ENCODE peak calls at places on chromosomes 1 and 21, in eight cellular contexts. R is bronchial epithelial cell, G is GM06990, B is esophagus squamous epithelium, P is nephron progenitor cell, I is epithelial cell of esophagus, Z is stomach, X is hepatocyte. S is an unnamed sample.

GRCh38 chr1:18645172-18646090 is 14.8 kb downstream of the PAX7 start:
- DNase-seq in R (no peak), G (no peak), B (no peak), P (no peak), I (no peak), Z (no peak), X (no peak), S (no peak)

GRCh38 chr1:182786223-182787001 is 3.2 kb upstream of the NPL start:
- DNase-seq in R (peak), G (no peak), B (no peak), P (peak), I (peak), Z (peak), X (peak), S (peak)

GRCh38 chr1:221868894-221869293 is 127.0 kb upstream of the DUSP10 start:
- DNase-seq in R (peak), G (no peak), B (no peak), P (no peak), I (peak), Z (no peak), X (no peak), S (no peak)

GRCh38 chr1:191709215-191709614 is 449.0 kb upstream of the RGS18 start:
- DNase-seq in R (no peak), G (no peak), B (no peak), P (no peak), I (no peak), Z (no peak), X (no peak), S (no peak)

GRCh38 chr1:214380418-214380817 is 99.5 kb downstream of the SMYD2 start:
- DNase-seq in R (no peak), G (no peak), B (no peak), P (peak), I (no peak), Z (no peak), X (peak), S (no peak)

GRCh38 chr21:30072496-30072895 is 94.1 kb downstream of the CLDN17 start:
- DNase-seq in R (peak), G (no peak), B (no peak), P (peak), I (peak), Z (peak), X (peak), S (no peak)

GRCh38 chr1:118986291-118986838 is 1.8 kb downstream of the TBX15 start:
- DNase-seq in R (no peak), G (no peak), B (no peak), P (no peak), I (no peak), Z (no peak), X (no peak), S (peak)

GRCh38 chr1:98253145-98253544 is 332.3 kb upstream of the DPYD start:
- DNase-seq in R (no peak), G (no peak), B (no peak), P (no peak), I (no peak), Z (no peak), X (no peak), S (no peak)

GRCh38 chr1:21318714-21319159 is 28.5 kb upstream of the ECE1 start:
- DNase-seq in R (no peak), G (no peak), B (no peak), P (peak), I (no peak), Z (peak), X (peak), S (no peak)

GRCh38 chr1:154841384-154841783 is 28.7 kb downstream of the KCNN3 start:
- DNase-seq in R (no peak), G (no peak), B (no peak), P (no peak), I (no peak), Z (no peak), X (no peak), S (no peak)

GRCh38 chr1:229844675-229845074 is 218.6 kb downstream of the URB2 start:
- DNase-seq in R (no peak), G (no peak), B (no peak), P (no peak), I (peak), Z (peak), X (peak), S (no peak)

GRCh38 chr1:15837931-15838330 is 9.6 kb upstream of the SPEN start:
- DNase-seq in R (no peak), G (no peak), B (no peak), P (no peak), I (no peak), Z (no peak), X (no peak), S (no peak)

GRCh38 chr1:222375656-222376055 is 172.2 kb downstream of the HHIPL2 start:
- DNase-seq in R (no peak), G (no peak), B (no peak), P (no peak), I (no peak), Z (no peak), X (no peak), S (no peak)

GRCh38 chr21:44932366-44933181 is 7.3 kb upstream of the SLX9 start:
- DNase-seq in R (no peak), G (peak), B (no peak), P (peak), I (peak), Z (no peak), X (peak), S (peak)

GRCh38 chr1:93567255-93567918 is 114.2 kb downstream of the BCAR3 start:
- DNase-seq in R (peak), G (no peak), B (no peak), P (no peak), I (peak), Z (no peak), X (peak), S (no peak)

GRCh38 chr1:28395181-28395580 is 25.6 kb downstream of the PHACTR4 start:
- DNase-seq in R (peak), G (no peak), B (no peak), P (no peak), I (no peak), Z (no peak), X (no peak), S (no peak)

GRCh38 chr1:93671090-93671743 is 10.4 kb downstream of the BCAR3 start:
- DNase-seq in R (no peak), G (no peak), B (no peak), P (no peak), I (no peak), Z (no peak), X (no peak), S (no peak)

GRCh38 chr1:39902121-39902807 is 547 bp upstream of the MYCL start:
- DNase-seq in R (peak), G (no peak), B (no peak), P (peak), I (peak), Z (peak), X (peak), S (peak)

GRCh38 chr21:36839123-36839522 is 127.3 kb downstream of the HLCS start:
- DNase-seq in R (no peak), G (no peak), B (no peak), P (no peak), I (no peak), Z (no peak), X (no peak), S (no peak)

GRCh38 chr1:116910379-116911165 is 856 bp downstream of the PTGFRN start:
- DNase-seq in R (no peak), G (peak), B (no peak), P (peak), I (peak), Z (peak), X (peak), S (peak)

GRCh38 chr1:64090436-64090835 is 113.0 kb upstream of the UBE2U start:
- DNase-seq in R (no peak), G (no peak), B (no peak), P (no peak), I (no peak), Z (no peak), X (no peak), S (no peak)

GRCh38 chr1:154943649-154944421 is 7.3 kb upstream of the PMVK start:
- DNase-seq in R (peak), G (peak), B (no peak), P (peak), I (peak), Z (peak), X (peak), S (peak)

GRCh38 chr1:240663160-240663879 is 51.4 kb upstream of the GREM2 start:
- DNase-seq in R (no peak), G (no peak), B (no peak), P (no peak), I (no peak), Z (no peak), X (no peak), S (no peak)

GRCh38 chr1:46681333-46682034 is 9.8 kb downstream of the TEX38 start:
- DNase-seq in R (no peak), G (no peak), B (no peak), P (no peak), I (no peak), Z (no peak), X (no peak), S (no peak)

GRCh38 chr1:235918032-235918431 is 51.3 kb upstream of the LYST start:
- DNase-seq in R (no peak), G (no peak), B (no peak), P (no peak), I (no peak), Z (no peak), X (no peak), S (no peak)

GRCh38 chr1:64856564-64856963 is 109.8 kb downstream of the JAK1 start:
- DNase-seq in R (no peak), G (no peak), B (no peak), P (no peak), I (peak), Z (no peak), X (no peak), S (no peak)

GRCh38 chr21:40587786-40588353 is 259.1 kb downstream of the DSCAM start:
- DNase-seq in R (no peak), G (no peak), B (no peak), P (no peak), I (peak), Z (no peak), X (no peak), S (no peak)

GRCh38 chr1:11749203-11749689 is 12.7 kb upstream of the C1orf167 start:
- DNase-seq in R (peak), G (peak), B (no peak), P (no peak), I (peak), Z (peak), X (peak), S (peak)

GRCh38 chr1:111205724-111206070 is 5.3 kb upstream of the DENND2D start:
- DNase-seq in R (peak), G (peak), B (no peak), P (no peak), I (peak), Z (no peak), X (no peak), S (no peak)

GRCh38 chr1:153919879-153920852 is 2.6 kb downstream of the GATAD2B start:
- DNase-seq in R (peak), G (no peak), B (no peak), P (no peak), I (peak), Z (no peak), X (no peak), S (peak)

GRCh38 chr1:226061793-226062557 is 541 bp upstream of the H3-3A start:
- DNase-seq in R (peak), G (peak), B (no peak), P (peak), I (peak), Z (peak), X (peak), S (no peak)

GRCh38 chr1:68470388-68470970 is 20.7 kb upstream of the RPE65 start:
- DNase-seq in R (no peak), G (no peak), B (no peak), P (no peak), I (peak), Z (no peak), X (peak), S (no peak)

GRCh38 chr1:64171797-64172281 is 31.6 kb upstream of the UBE2U start:
- DNase-seq in R (peak), G (peak), B (no peak), P (no peak), I (peak), Z (no peak), X (peak), S (no peak)

GRCh38 chr1:209869242-209870149 is 41.7 kb downstream of the UTP25 start:
- DNase-seq in R (no peak), G (no peak), B (no peak), P (no peak), I (no peak), Z (no peak), X (no peak), S (no peak)

GRCh38 chr1:85330206-85330605 is 53.8 kb upstream of the BCL10 start:
- DNase-seq in R (peak), G (no peak), B (no peak), P (no peak), I (peak), Z (no peak), X (no peak), S (no peak)

GRCh38 chr1:94011709-94012590 is 102.7 kb upstream of the GCLM start:
- DNase-seq in R (peak), G (no peak), B (no peak), P (no peak), I (peak), Z (no peak), X (peak), S (no peak)

GRCh38 chr1:43814401-43814800 is 107.1 kb downstream of the ST3GAL3 start:
- DNase-seq in R (no peak), G (no peak), B (no peak), P (no peak), I (no peak), Z (no peak), X (no peak), S (no peak)

GRCh38 chr1:197103295-197103694 is 36.2 kb upstream of the F13B start:
- DNase-seq in R (no peak), G (no peak), B (no peak), P (no peak), I (no peak), Z (no peak), X (no peak), S (no peak)

DNA sequence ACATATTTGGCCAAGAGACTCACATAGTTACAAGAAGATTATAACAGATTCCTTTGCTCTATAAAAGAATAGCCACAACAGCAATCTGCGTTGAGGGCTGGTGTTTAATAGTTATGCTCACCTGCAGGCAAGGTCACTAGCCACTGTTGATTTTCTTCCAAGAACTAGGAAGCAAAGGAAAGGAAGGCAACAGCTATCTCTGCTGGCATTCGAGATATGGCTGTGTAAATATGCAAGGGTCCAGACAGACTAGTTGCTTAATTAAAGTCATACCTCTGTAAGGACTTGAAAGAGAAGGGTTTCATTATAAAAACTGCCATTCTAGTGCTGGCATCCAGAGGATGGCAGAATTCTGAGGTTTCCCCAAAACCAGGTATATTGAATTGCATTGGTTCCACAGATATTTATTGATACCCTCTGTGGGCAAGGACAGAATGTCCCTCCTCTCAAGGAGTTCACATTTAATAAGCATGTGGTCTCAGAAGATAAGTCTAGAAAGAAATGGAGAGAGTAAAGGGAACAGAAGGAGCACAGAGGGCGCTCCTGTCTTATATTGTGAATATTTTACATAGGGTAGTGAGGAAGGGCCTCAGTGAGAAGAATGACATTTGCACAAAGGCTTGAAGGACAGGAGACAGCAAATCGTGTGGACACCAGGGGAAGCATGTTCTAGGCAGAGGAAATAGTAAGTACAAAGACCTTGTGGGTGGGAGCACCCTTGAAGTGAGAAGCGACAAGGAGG is 23.6 kb upstream of the PLEKHA6 start:
- DNase-seq in R (no peak), G (no peak), B (no peak), P (no peak), I (no peak), Z (no peak), X (no peak), S (no peak)
- TF ChIP-seq CTCF in R (no peak), G (no peak), B (no peak), P (no peak), I (no peak), Z (no peak), X (no peak), S (no peak)

GRCh38 chr1:24155011-24155782 is 12.3 kb upstream of the IL22RA1 start:
- DNase-seq in R (peak), G (peak), B (no peak), P (no peak), I (peak), Z (peak), X (peak), S (peak)
- TF ChIP-seq CTCF in R (no peak), G (peak), B (no peak), P (peak), I (peak), Z (no peak), X (no peak), S (no peak)

GRCh38 chr1:101938681-101939080 is 58.0 kb downstream of the OLFM3 start:
- DNase-seq in R (no peak), G (no peak), B (no peak), P (no peak), I (no peak), Z (no peak), X (no peak), S (no peak)
- TF ChIP-seq CTCF in R (no peak), G (no peak), B (no peak), P (no peak), I (no peak), Z (no peak), X (no peak), S (no peak)

GRCh38 chr1:9827558-9828185 is 3.9 kb upstream of the CLSTN1 start:
- DNase-seq in R (peak), G (no peak), B (no peak), P (no peak), I (no peak), Z (no peak), X (no peak), S (no peak)
- TF ChIP-seq CTCF in R (peak), G (no peak), B (peak), P (peak), I (peak), Z (no peak), X (no peak), S (no peak)

S was measured in GM13976.